ENCODE peak calls at places on chromosomes 1 and 21, in ten cellular contexts. E is colonic mucosa; O is dorsolateral prefrontal cortex; F is suprapubic skin; K is NB4; A is neural progenitor cell; H is GM20000; R is fibroblast of the aortic adventitia; I is hepatocyte; U is CD8-positive, alpha-beta T cell. J is an unnamed sample.

GRCh38 chr1:155199792-155200191 is 7.9 kb downstream of the THBS3 start:
- DNase-seq in E (no peak), O (no peak), F (no peak), K (no peak), A (no peak), H (no peak), R (no peak), I (no peak), U (no peak), J (no peak)

GRCh38 chr21:42474982-42475381 is 21.0 kb downstream of the RSPH1 start:
- DNase-seq in E (no peak), O (no peak), F (no peak), K (no peak), A (no peak), H (no peak), R (no peak), I (no peak), U (no peak), J (no peak)

GRCh38 chr21:34698270-34699015 is 29.6 kb downstream of the CLIC6 start:
- DNase-seq in E (no peak), O (no peak), F (no peak), K (no peak), A (no peak), H (no peak), R (no peak), I (no peak), U (no peak), J (no peak)

GRCh38 chr1:84143796-84144565 is at the start of gene PRKACB:
- DNase-seq in E (no peak), O (no peak), F (no peak), K (peak), A (no peak), H (peak), R (peak), I (no peak), U (peak), J (no peak)

GRCh38 chr1:169511339-169512028 is 25.7 kb upstream of the SLC19A2 start:
- DNase-seq in E (no peak), O (no peak), F (peak), K (no peak), A (no peak), H (no peak), R (peak), I (no peak), U (no peak), J (no peak)

GRCh38 chr1:215958836-215959235 is 391.7 kb downstream of the KCTD3 start:
- DNase-seq in E (no peak), O (no peak), F (no peak), K (no peak), A (no peak), H (no peak), R (peak), I (no peak), U (no peak), J (no peak)

GRCh38 chr1:238029126-238029525 is 138.4 kb upstream of the ZP4 start:
- DNase-seq in E (no peak), O (no peak), F (no peak), K (no peak), A (no peak), H (no peak), R (no peak), I (no peak), U (no peak), J (no peak)

GRCh38 chr1:111216751-111217150 is 10.8 kb upstream of the CHI3L2 start:
- DNase-seq in E (no peak), O (no peak), F (no peak), K (no peak), A (no peak), H (no peak), R (no peak), I (no peak), U (no peak), J (no peak)

GRCh38 chr1:202599669-202600431 is 110.4 kb downstream of the SYT2 start:
- DNase-seq in E (peak), O (no peak), F (no peak), K (peak), A (peak), H (peak), R (peak), I (peak), U (no peak), J (peak)

GRCh38 chr1:223214272-223214807 is 71.3 kb upstream of the TLR5 start:
- DNase-seq in E (no peak), O (no peak), F (no peak), K (no peak), A (no peak), H (no peak), R (no peak), I (no peak), U (no peak), J (no peak)

GRCh38 chr1:61828814-61829213 is 86.5 kb downstream of the PATJ start:
- DNase-seq in E (no peak), O (no peak), F (no peak), K (peak), A (no peak), H (no peak), R (peak), I (no peak), U (no peak), J (no peak)

GRCh38 chr1:180387413-180387812 is 115.0 kb downstream of the ACBD6 start:
- DNase-seq in E (no peak), O (no peak), F (no peak), K (no peak), A (no peak), H (no peak), R (no peak), I (no peak), U (no peak), J (no peak)

GRCh38 chr1:75292013-75292412 is 157.8 kb downstream of the LHX8 start:
- DNase-seq in E (no peak), O (no peak), F (no peak), K (no peak), A (no peak), H (no peak), R (no peak), I (no peak), U (no peak), J (no peak)

GRCh38 chr1:109499661-109500536 is 6.0 kb downstream of the CYB561D1 start:
- DNase-seq in E (peak), O (no peak), F (no peak), K (peak), A (peak), H (peak), R (peak), I (peak), U (peak), J (peak)

GRCh38 chr1:43495204-43495603 is 35.5 kb upstream of the PTPRF start:
- DNase-seq in E (no peak), O (no peak), F (no peak), K (no peak), A (no peak), H (no peak), R (no peak), I (no peak), U (no peak), J (no peak)

GRCh38 chr1:12488666-12489354 is 129.2 kb downstream of the DHRS3 start:
- DNase-seq in E (no peak), O (no peak), F (no peak), K (no peak), A (no peak), H (no peak), R (no peak), I (no peak), U (no peak), J (no peak)

GRCh38 chr1:150976879-150977694 is 2.5 kb upstream of the CERS2 start:
- DNase-seq in E (peak), O (peak), F (peak), K (peak), A (peak), H (no peak), R (no peak), I (peak), U (peak), J (peak)

GRCh38 chr21:44994581-44995171 is 54.8 kb downstream of the SLX9 start:
- DNase-seq in E (no peak), O (no peak), F (no peak), K (no peak), A (no peak), H (no peak), R (no peak), I (no peak), U (no peak), J (no peak)

GRCh38 chr1:47711211-47711847 is 273.5 kb downstream of the FOXD2 start:
- DNase-seq in E (peak), O (no peak), F (no peak), K (no peak), A (no peak), H (no peak), R (no peak), I (no peak), U (no peak), J (no peak)

GRCh38 chr1:47710075-47711071 is 272.5 kb downstream of the FOXD2 start:
- DNase-seq in E (peak), O (no peak), F (peak), K (peak), A (peak), H (peak), R (peak), I (peak), U (peak), J (peak)

GRCh38 chr1:47708658-47709301 is 270.9 kb downstream of the FOXD2 start:
- DNase-seq in E (peak), O (no peak), F (no peak), K (no peak), A (peak), H (no peak), R (no peak), I (peak), U (no peak), J (no peak)

GRCh38 chr1:47707887-47708535 is 270.2 kb downstream of the FOXD2 start:
- DNase-seq in E (peak), O (no peak), F (no peak), K (no peak), A (no peak), H (no peak), R (no peak), I (no peak), U (no peak), J (no peak)

DNA sequence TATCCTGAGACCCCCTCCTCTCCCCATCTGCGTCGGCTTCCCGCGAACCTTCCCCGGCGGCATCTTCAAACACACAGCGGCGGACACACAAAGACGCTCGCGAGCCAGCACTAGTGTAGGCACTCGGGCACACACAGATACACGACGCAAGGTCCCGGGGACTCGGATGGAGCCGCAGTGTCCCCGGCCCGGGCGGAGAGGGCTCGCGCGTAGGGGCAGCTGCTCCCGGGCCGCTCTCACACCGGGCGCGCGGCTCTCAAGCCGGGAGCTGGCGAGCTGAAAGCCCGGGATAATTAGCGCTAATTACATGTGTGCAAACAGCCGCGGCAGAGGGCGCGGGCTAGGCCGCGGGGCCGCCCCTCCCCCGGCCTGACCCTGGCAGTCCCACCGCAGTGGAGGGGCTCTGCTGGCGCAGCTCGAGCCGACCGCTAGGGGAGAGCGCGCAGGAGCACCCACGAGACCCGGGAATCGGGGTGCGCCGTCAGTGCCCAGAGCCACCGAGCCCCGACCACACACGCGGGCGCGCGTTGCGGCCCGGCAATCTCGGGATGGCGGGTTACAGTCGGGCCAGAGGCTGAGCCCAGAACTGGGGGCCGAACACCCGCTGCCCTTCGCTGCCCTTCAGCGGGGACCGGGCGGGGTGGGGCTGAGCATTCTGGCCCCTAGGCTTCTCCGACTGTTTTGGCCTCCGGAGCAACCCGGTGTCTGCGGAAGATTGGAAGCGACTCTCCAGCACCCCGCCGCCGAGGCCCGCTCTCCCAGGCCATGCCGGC is 271.6 kb downstream of the FOXD2 start:
- DNase-seq in E (peak), O (no peak), F (no peak), K (peak), A (peak), H (peak), R (no peak), I (peak), U (peak), J (no peak)
- TF ChIP-seq CTCF in E (peak), O (peak), F (no peak), K (no peak), A (peak), H (no peak), R (peak), I (peak), U (no peak), J (peak)

DNA sequence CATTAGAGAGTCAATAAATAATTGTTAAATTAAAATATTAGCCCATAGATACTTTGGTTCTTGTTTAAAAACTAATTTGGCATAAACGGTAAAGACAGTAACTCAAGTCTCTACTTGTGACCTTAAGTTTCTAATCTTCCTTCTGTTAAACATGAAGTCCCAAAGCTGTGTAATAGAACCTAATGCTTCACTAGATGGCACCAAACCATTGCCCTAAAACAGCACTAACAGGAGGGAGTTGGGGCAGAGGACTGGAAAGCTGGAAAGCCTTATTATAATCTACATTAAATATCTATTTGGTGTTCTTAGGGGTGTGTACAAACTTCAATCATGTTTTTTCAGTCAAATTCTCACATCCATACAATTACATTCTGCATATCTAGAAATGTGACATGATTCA is 176.6 kb downstream of the OLFM3 start:
- DNase-seq in E (no peak), O (no peak), F (no peak), K (peak), A (peak), H (peak), R (peak), I (peak), U (no peak), J (no peak)
- TF ChIP-seq CTCF in E (peak), O (peak), F (no peak), K (peak), A (peak), H (no peak), R (peak), I (peak), U (no peak), J (peak)

DNA sequence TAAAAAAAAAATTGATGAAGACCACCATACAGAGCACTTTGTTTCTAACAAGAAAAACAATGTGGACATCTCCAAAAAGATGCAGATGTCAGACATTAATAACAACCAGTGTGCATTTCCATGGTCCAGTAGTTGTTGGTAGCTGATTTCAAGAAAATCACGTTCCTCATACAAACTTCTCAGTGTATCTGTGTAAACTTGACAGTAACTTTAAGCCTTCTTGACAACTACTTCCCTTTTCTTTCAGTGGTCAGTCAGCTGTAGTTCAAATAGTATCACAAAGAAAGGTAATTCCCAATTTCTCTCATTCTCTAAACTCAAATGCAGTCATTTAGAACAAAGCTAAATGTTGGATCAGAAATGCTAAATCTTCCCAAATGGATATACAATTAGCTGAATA is 879.9 kb downstream of the AMY1C start:
- DNase-seq in E (no peak), O (no peak), F (no peak), K (peak), A (no peak), H (no peak), R (no peak), I (no peak), U (no peak), J (no peak)
- TF ChIP-seq CTCF in E (no peak), O (no peak), F (no peak), K (no peak), A (no peak), H (no peak), R (no peak), I (no peak), U (no peak), J (no peak)

GRCh38 chr1:94599090-94599813 is 57.7 kb upstream of the F3 start:
- DNase-seq in E (peak), O (no peak), F (no peak), K (peak), A (peak), H (no peak), R (peak), I (peak), U (no peak), J (no peak)

GRCh38 chr1:94592566-94592920 is 51.0 kb upstream of the F3 start:
- DNase-seq in E (no peak), O (no peak), F (no peak), K (no peak), A (peak), H (no peak), R (no peak), I (no peak), U (no peak), J (no peak)

GRCh38 chr1:94597701-94598100 is 56.1 kb upstream of the F3 start:
- DNase-seq in E (no peak), O (no peak), F (no peak), K (peak), A (no peak), H (no peak), R (no peak), I (no peak), U (no peak), J (no peak)

GRCh38 chr1:94593611-94594010 is 52.1 kb upstream of the F3 start:
- DNase-seq in E (no peak), O (no peak), F (no peak), K (no peak), A (no peak), H (no peak), R (no peak), I (no peak), U (no peak), J (no peak)

GRCh38 chr1:94596260-94596659 is 54.7 kb upstream of the F3 start:
- DNase-seq in E (no peak), O (no peak), F (no peak), K (no peak), A (no peak), H (no peak), R (no peak), I (no peak), U (no peak), J (no peak)
- TF ChIP-seq CTCF in E (no peak), O (no peak), F (no peak), K (no peak), A (no peak), H (no peak), R (no peak), I (no peak), U (no peak), J (no peak)

DNA sequence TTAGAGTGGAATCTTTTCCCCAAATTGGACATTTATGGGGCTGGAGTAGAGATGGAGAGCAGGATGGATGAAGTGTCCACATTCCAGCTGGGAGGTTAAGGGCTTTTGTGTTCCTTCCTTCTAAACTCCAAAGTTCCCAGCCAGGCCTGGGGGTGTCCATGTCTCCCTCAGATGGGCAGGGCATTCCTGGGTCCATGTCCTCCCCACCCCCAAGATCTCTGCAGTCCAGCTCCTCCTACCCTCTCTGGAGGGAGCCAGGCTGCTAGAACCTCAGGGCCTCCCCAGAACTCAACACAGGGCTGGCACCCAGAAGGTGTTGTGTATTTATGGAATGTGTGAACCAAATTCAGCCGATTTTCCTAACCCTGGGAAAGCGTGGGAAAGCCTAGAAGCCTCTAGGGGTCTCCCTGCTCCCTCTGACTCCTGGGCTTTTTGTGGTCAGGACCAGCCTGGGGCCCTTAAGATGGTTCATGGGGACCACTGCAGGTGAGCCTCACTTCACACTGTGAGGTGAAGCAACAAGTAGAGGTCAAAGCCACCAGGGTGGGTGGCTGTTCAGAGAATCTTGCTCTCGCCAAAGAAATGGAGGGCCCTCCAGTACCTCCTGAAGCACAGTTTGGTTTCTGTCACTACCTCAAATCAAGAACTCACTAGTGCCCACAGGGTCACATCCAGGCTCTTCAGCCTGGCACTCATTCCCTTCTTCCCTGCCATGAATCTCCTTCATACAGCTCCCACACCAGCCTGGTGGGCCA is 54.8 kb downstream of the GLIS1 start:
- DNase-seq in E (no peak), O (no peak), F (no peak), K (no peak), A (peak), H (no peak), R (no peak), I (no peak), U (no peak), J (no peak)
- TF ChIP-seq CTCF in E (no peak), O (no peak), F (no peak), K (no peak), A (peak), H (no peak), R (peak), I (peak), U (no peak), J (no peak)

GRCh38 chr1:11272544-11272841 is 505 bp upstream of the UBIAD1 start:
- DNase-seq in E (no peak), O (no peak), F (no peak), K (no peak), A (no peak), H (no peak), R (no peak), I (no peak), U (no peak), J (no peak)

GRCh38 chr1:11273595-11274234 is 717 bp downstream of the UBIAD1 start:
- DNase-seq in E (no peak), O (no peak), F (no peak), K (peak), A (peak), H (no peak), R (no peak), I (no peak), U (no peak), J (no peak)

DNA sequence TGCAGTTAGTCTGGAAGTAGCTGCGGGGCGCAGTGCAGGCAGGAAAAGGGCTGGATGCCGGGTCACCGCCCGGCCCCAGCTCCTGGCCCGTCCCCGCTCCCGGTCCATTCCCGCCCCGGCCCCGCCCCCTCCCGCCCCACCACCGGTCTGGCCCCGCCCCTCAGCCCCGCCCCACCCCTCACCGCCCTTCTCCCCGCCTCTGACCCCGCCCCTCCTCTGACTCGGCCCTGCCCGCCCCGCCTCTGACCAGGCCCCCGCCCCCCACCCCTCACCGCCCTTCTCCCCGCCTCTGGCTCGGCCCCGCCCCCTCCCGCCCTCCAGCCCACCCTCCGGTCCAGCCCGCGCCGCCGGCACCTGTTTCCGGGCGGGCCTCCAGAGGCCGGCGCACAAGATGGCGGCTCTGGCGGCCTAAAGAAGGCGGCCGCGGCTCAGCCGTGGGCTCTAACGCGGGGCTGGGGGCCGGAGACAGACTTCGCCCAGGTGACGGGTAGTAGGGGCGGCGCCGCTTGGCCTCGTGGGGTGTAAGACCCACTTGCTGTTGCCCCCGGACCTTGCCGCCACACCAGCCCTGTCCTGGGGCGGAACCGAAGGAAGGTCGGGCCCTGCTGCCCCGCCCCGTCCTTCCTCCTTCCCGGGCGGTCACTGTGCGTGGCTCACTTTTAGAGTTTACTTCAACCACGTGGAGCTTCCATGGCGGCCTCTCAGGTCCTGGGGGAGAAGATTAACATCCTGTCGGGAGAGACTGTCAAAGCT is at the start of gene UBIAD1:
- DNase-seq in E (peak), O (peak), F (peak), K (peak), A (peak), H (peak), R (peak), I (peak), U (peak), J (peak)
- TF ChIP-seq CTCF in E (no peak), O (no peak), F (no peak), K (no peak), A (no peak), H (no peak), R (peak), I (no peak), U (no peak), J (no peak)

GRCh38 chr1:192629602-192630001 is 6.3 kb upstream of the RGS13 start:
- DNase-seq in E (no peak), O (no peak), F (no peak), K (no peak), A (no peak), H (no peak), R (no peak), I (no peak), U (no peak), J (no peak)
- TF ChIP-seq CTCF in E (no peak), O (no peak), F (no peak), K (no peak), A (no peak), H (no peak), R (no peak), I (no peak), U (no peak), J (no peak)